ENCODE peak calls at places on chromosomes 12 and 14, in ten cellular contexts. D, W, B, F, N, L, H, R, K and M are unnamed samples.

GRCh38 chr12:15741082-15741481 is 48.1 kb downstream of the EPS8 start:
- DNase-seq in R (no peak), H (no peak), N (no peak), L (no peak), F (no peak), B (no peak), D (no peak), W (no peak), K (no peak), M (peak)

GRCh38 chr12:68007023-68007422 is 17.8 kb downstream of the IFNG-AS1 start:
- DNase-seq in N (no peak), H (no peak), D (no peak), F (no peak), W (no peak), B (no peak), L (no peak), R (no peak), K (no peak), M (no peak)

GRCh38 chr14:51546603-51547258 is 105.0 kb upstream of the FRMD6 start:
- DNase-seq in N (no peak), H (no peak), K (no peak), W (no peak), D (no peak), F (no peak), R (no peak), L (no peak), B (no peak), M (no peak)

GRCh38 chr12:33988888-33989287 is 33.4 kb upstream of the ALG10 start:
- DNase-seq in B (no peak), W (no peak), L (no peak), F (no peak), D (no peak), R (no peak), H (no peak), K (no peak), N (no peak), M (no peak)

GRCh38 chr12:94649349-94650142 is 811 bp downstream of the TMCC3 start:
- DNase-seq in K (peak), R (peak), D (peak), H (peak), F (peak), N (no peak), B (peak), W (no peak), L (peak), M (no peak)

GRCh38 chr14:98120831-98121464 is 1151.0 kb downstream of the BCL11B start:
- DNase-seq in W (no peak), B (no peak), H (no peak), K (no peak), N (no peak), D (no peak), F (no peak), L (no peak), R (no peak), M (no peak)

GRCh38 chr14:70425349-70425748 is 8.5 kb upstream of the SYNJ2BP start:
- DNase-seq in H (no peak), L (no peak), N (no peak), D (no peak), F (no peak), R (no peak), K (no peak), W (no peak), B (no peak), M (no peak)

GRCh38 chr12:105226219-105226618 is 9.8 kb downstream of the APPL2 start:
- DNase-seq in F (no peak), N (peak), K (peak), B (no peak), L (peak), D (no peak), W (no peak), H (peak), R (peak), M (no peak)

GRCh38 chr12:126718365-126718764 is 1548.6 kb upstream of the TMEM132C start:
- DNase-seq in K (no peak), D (no peak), R (no peak), B (no peak), L (no peak), N (no peak), W (no peak), H (no peak), F (no peak), M (no peak)

GRCh38 chr12:64098709-64099354 is 123.3 kb downstream of the KICS2 start:
- DNase-seq in F (no peak), L (peak), D (no peak), B (no peak), R (no peak), N (no peak), H (no peak), W (no peak), K (peak), M (no peak)

GRCh38 chr14:64038857-64039542 is 186.2 kb downstream of the SYNE2 start:
- DNase-seq in B (no peak), W (no peak), F (no peak), K (no peak), R (no peak), N (no peak), D (no peak), H (no peak), L (peak), M (no peak)

GRCh38 chr12:48980953-48981756 is 3.0 kb downstream of the WNT1 start:
- DNase-seq in K (no peak), D (no peak), N (no peak), R (no peak), B (peak), H (no peak), W (peak), F (peak), L (peak), M (no peak)

GRCh38 chr12:103169-103981 is 36.8 kb downstream of the IQSEC3 start:
- DNase-seq in D (no peak), K (no peak), L (no peak), W (peak), H (no peak), N (no peak), R (no peak), B (peak), F (no peak), M (no peak)

GRCh38 chr12:88035907-88036289 is 6.7 kb upstream of the C12orf50 start:
- DNase-seq in W (no peak), F (no peak), H (no peak), D (no peak), R (peak), N (no peak), L (no peak), B (no peak), K (no peak), M (no peak)

GRCh38 chr14:92397839-92398564 is 75.0 kb downstream of the SLC24A4 start:
- DNase-seq in D (no peak), H (no peak), R (no peak), F (no peak), N (no peak), B (no peak), L (no peak), W (no peak), K (no peak), M (no peak)

GRCh38 chr12:52132754-52133161 is 53.3 kb downstream of the SMIM41 start:
- DNase-seq in L (no peak), R (no peak), H (no peak), D (no peak), K (no peak), F (peak), W (no peak), B (no peak), N (no peak), M (no peak)

GRCh38 chr12:114682920-114683708 is 861 bp downstream of the TBX3 start:
- DNase-seq in R (no peak), N (no peak), L (no peak), W (no peak), K (no peak), H (no peak), F (peak), B (peak), D (no peak), M (no peak)

GRCh38 chr12:47039079-47039478 is 40.3 kb upstream of the PCED1B start:
- DNase-seq in B (no peak), F (no peak), K (no peak), D (no peak), L (no peak), N (no peak), H (no peak), W (no peak), R (no peak), M (no peak)

GRCh38 chr12:109952873-109953272 is 43.3 kb downstream of the GIT2 start:
- DNase-seq in W (no peak), K (no peak), D (no peak), R (no peak), L (no peak), H (no peak), B (no peak), F (no peak), N (no peak), M (no peak)

GRCh38 chr14:71208702-71209357 is 301.6 kb downstream of the PCNX1 start:
- DNase-seq in R (no peak), L (no peak), B (no peak), N (no peak), K (no peak), D (no peak), W (peak), H (no peak), F (no peak), M (no peak)

GRCh38 chr12:76075448-76075847 is 9.0 kb downstream of the NAP1L1 start:
- DNase-seq in F (no peak), R (no peak), K (no peak), L (no peak), D (no peak), N (no peak), H (no peak), B (no peak), W (no peak), M (no peak)

GRCh38 chr12:7122876-7123769 is 5.6 kb downstream of the RBP5 start:
- DNase-seq in H (no peak), W (peak), K (no peak), L (no peak), R (no peak), D (no peak), N (no peak), B (no peak), F (no peak), M (no peak)

GRCh38 chr12:74897425-74898211 is 312.0 kb downstream of the KCNC2 start:
- DNase-seq in F (no peak), W (no peak), L (no peak), K (no peak), B (no peak), N (no peak), H (no peak), R (no peak), D (no peak), M (no peak)

GRCh38 chr12:123200414-123200813 is 32.5 kb downstream of the MPHOSPH9 start:
- DNase-seq in K (no peak), F (no peak), N (no peak), W (no peak), B (no peak), H (no peak), D (no peak), R (no peak), L (no peak), M (no peak)

GRCh38 chr12:7144414-7145120 is 14.4 kb downstream of the CLSTN3 start:
- DNase-seq in B (peak), W (peak), D (no peak), L (peak), H (no peak), N (no peak), R (no peak), K (no peak), F (peak), M (no peak)

GRCh38 chr14:92464716-92465115 is 48.9 kb upstream of the RIN3 start:
- DNase-seq in N (no peak), F (no peak), R (no peak), D (no peak), B (no peak), L (no peak), H (no peak), K (no peak), W (no peak), M (no peak)

GRCh38 chr14:50210074-50210473 is 21.3 kb downstream of the SOS2 start:
- DNase-seq in R (no peak), F (no peak), B (no peak), L (no peak), H (no peak), K (no peak), D (no peak), W (no peak), N (no peak), M (no peak)

GRCh38 chr12:99121476-99121965 is 476.4 kb downstream of the APAF1 start:
- DNase-seq in D (no peak), W (no peak), F (no peak), H (no peak), B (no peak), L (no peak), N (no peak), K (no peak), R (no peak), M (no peak)

GRCh38 chr12:93749515-93749914 is 72.3 kb downstream of the CRADD start:
- DNase-seq in B (no peak), H (no peak), R (no peak), K (no peak), F (no peak), L (no peak), W (no peak), N (no peak), D (no peak), M (no peak)

GRCh38 chr14:62125793-62126192 is 363.6 kb downstream of the SNAPC1 start:
- DNase-seq in H (no peak), N (no peak), D (no peak), R (no peak), F (no peak), B (no peak), L (no peak), W (no peak), K (no peak), M (no peak)

GRCh38 chr12:2287151-2287550 is 234.4 kb downstream of the CACNA1C start:
- DNase-seq in D (no peak), B (no peak), R (no peak), L (no peak), N (no peak), K (no peak), F (no peak), W (no peak), H (no peak), M (no peak)

GRCh38 chr12:63752283-63752682 is 27.4 kb upstream of the RXYLT1 start:
- DNase-seq in L (no peak), D (no peak), B (no peak), N (no peak), F (peak), R (no peak), H (no peak), W (no peak), K (no peak), M (no peak)

GRCh38 chr12:120741476-120742206 is 16.0 kb downstream of the ACADS start:
- DNase-seq in W (no peak), L (no peak), K (no peak), B (no peak), R (no peak), F (no peak), H (no peak), D (no peak), N (no peak), M (no peak)

GRCh38 chr12:2051700-2052625 is 824 bp upstream of the CACNA1C start:
- DNase-seq in D (no peak), H (no peak), L (no peak), B (no peak), N (no peak), K (no peak), W (no peak), R (no peak), F (no peak), M (no peak)

GRCh38 chr14:86541969-86542368 is 1012.0 kb downstream of the FLRT2 start:
- DNase-seq in B (no peak), F (no peak), H (no peak), K (no peak), R (no peak), N (no peak), L (no peak), D (no peak), W (no peak), M (no peak)

GRCh38 chr14:69259176-69259530 is 805 bp upstream of the GALNT16 start:
- DNase-seq in W (no peak), F (no peak), H (no peak), B (no peak), R (no peak), K (no peak), L (no peak), D (no peak), N (no peak), M (no peak)

DNA sequence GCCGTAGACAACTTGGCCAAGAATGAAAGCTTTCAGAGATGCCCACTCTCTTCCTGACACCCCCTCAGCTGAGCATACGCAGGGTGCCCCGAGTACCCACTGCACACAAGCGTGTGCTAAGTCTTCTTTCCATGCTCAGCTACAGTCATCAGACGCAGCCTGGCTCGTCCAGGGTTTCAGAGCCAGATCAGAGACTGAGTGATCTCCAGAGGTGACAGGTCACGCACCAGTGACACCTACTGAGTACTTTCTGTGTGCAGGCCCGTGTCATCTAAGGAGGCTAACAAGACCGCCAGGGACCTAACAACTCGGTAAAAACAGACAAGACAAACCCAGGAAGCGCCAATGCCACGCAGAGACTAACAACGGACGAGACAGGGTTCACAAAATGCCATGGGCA is 25.1 kb downstream of the STX2 start:
- DNase-seq in W (no peak), N (no peak), L (no peak), B (no peak), R (no peak), F (no peak), K (no peak), D (peak), H (no peak), M (no peak)
- TF ChIP-seq POLR2A in W (no peak), N (no peak), L (no peak), B (no peak), R (no peak), F (no peak), K (no peak), D (no peak), H (no peak), M (no peak)

DNA sequence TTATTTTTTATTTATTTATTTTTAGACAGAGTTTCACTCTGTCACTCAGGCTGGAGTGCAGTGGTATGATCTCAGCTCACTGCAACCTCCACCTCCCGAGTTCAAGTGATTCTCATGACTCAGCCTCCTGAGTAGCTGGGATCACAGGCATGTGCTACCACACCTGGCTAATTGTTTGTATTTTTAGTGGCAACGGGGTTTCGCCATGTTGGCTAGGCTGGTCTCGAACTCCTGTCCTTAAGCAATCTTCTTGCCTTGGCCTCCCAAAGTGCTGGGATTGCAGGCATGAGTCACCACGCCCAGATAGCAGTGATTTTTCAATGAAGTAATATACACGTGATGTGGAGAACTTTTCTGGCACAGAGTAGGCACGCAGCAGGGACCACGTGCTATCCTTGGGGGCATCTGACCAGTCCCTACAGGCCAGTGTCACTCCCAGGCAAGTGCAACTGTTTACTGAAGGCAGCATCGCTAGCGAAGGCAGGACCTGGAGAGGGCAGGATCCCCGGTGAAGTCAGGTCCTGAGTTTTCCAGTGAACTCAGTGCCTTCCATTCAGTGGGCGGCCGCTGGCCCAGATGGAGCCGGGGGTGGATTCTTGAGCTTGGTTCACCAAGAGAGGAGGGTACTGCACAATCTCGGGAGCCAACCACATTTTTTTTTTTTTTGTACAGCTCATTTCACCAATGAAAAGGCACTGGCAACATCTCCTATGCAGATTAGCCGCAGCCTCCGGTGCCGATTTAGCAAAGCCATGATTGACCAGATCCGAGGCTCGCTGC is 11.1 kb upstream of the CLMN start:
- DNase-seq in L (no peak), N (no peak), R (no peak), F (no peak), K (no peak), W (no peak), D (no peak), B (no peak), H (no peak), M (no peak)
- TF ChIP-seq POLR2A in L (no peak), N (no peak), R (no peak), F (no peak), K (no peak), W (no peak), D (no peak), B (no peak), H (no peak), M (no peak)

GRCh38 chr14:22390195-22390594 is 198.8 kb downstream of the DAD1 start:
- DNase-seq in B (no peak), R (no peak), K (no peak), D (no peak), L (no peak), N (no peak), H (no peak), W (no peak), F (peak), M (no peak)

GRCh38 chr14:22393796-22394195 is 195.2 kb downstream of the DAD1 start:
- DNase-seq in B (no peak), L (no peak), R (no peak), H (no peak), N (no peak), D (no peak), W (no peak), F (no peak), K (no peak), M (no peak)

GRCh38 chr14:22388669-22389625 is 200.1 kb downstream of the DAD1 start:
- DNase-seq in F (peak), B (peak), N (no peak), L (peak), D (no peak), R (no peak), K (peak), H (no peak), W (no peak), M (peak)

GRCh38 chr14:22391908-22392307 is 197.1 kb downstream of the DAD1 start:
- DNase-seq in F (peak), L (peak), H (peak), N (no peak), K (peak), B (peak), R (no peak), W (peak), D (peak), M (peak)

DNA sequence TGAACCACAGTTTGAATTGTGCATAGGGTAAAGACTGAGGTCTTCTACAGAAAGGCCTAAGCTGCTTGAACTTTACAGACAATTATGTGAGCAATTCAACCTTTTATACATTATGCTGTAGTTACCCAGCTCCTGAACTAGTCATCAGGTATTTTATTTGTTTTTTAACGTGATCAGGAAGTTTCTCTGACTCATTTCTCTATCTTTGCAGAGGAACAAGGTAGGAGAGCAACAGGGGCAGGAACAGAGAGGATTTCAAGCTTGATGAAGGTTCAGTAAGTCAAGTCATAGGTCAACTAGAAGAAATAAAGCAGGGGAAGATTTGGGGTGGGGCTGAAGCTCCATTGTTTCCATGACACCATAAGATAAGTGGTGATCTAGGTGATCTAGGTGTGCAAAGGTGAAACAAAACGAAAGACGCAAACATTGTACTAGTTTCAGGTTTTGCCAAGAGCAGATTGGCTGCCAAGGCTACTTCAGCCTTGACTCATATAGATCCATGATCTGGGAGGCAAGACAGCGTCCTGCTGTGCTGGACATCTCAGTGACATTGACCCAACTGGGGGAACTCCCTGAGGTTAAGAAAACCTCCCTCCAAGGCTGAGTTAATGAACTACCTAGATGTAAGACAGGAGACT is 198.1 kb downstream of the DAD1 start:
- DNase-seq in B (peak), K (no peak), R (no peak), F (no peak), W (no peak), L (no peak), D (no peak), N (no peak), H (no peak), M (no peak)
- TF ChIP-seq POLR2A in B (no peak), K (no peak), R (no peak), F (no peak), W (no peak), L (no peak), D (no peak), N (no peak), H (no peak), M (no peak)

GRCh38 chr14:91282954-91283645 is 38.6 kb upstream of the GPR68 start:
- DNase-seq in F (no peak), K (no peak), L (no peak), R (no peak), B (no peak), N (no peak), W (no peak), D (no peak), H (no peak), M (no peak)
- TF ChIP-seq POLR2A in F (no peak), K (no peak), L (no peak), R (no peak), B (no peak), N (no peak), W (no peak), D (no peak), H (no peak), M (no peak)